ENCODE peak calls at places on chromosomes 1 and 21, in five cellular contexts. One of them, this sample, is unnamed.

GRCh38 chr21:35932232-35932911 is 128.0 kb downstream of the SETD4 start:
- DNase-seq in HCEC 1CT: peak; percentile 94
- DNase-seq in fibroblast of lung: peak; percentile 91
- DNase-seq in RWPE2: no peak
- DNase-seq in activated naive CD8-positive, alpha-beta T cell treated with anti-CD3 and anti-CD28 coated beads for 36 hours: peak; percentile 7
- DNase-seq in this sample: peak; percentile 95

GRCh38 chr1:235270625-235271024 is 57.4 kb downstream of the ARID4B start:
- DNase-seq in HCEC 1CT: peak; percentile 15
- DNase-seq in fibroblast of lung: peak; percentile 69
- DNase-seq in RWPE2: no peak
- DNase-seq in activated naive CD8-positive, alpha-beta T cell treated with anti-CD3 and anti-CD28 coated beads for 36 hours: no peak
- DNase-seq in this sample: peak; percentile 45

GRCh38 chr1:71843023-71843422 is 439.3 kb downstream of the NEGR1 start:
- DNase-seq in HCEC 1CT: no peak
- DNase-seq in fibroblast of lung: no peak
- DNase-seq in RWPE2: no peak
- DNase-seq in activated naive CD8-positive, alpha-beta T cell treated with anti-CD3 and anti-CD28 coated beads for 36 hours: no peak
- DNase-seq in this sample: no peak

GRCh38 chr1:234565132-234565531 is 44.8 kb downstream of the IRF2BP2 start:
- DNase-seq in HCEC 1CT: no peak
- DNase-seq in fibroblast of lung: peak; percentile 28
- DNase-seq in RWPE2: no peak
- DNase-seq in activated naive CD8-positive, alpha-beta T cell treated with anti-CD3 and anti-CD28 coated beads for 36 hours: no peak
- DNase-seq in this sample: no peak

GRCh38 chr21:44618909-44619308 is 7.0 kb downstream of the KRTAP10-8 start:
- DNase-seq in HCEC 1CT: no peak
- DNase-seq in fibroblast of lung: no peak
- DNase-seq in RWPE2: no peak
- DNase-seq in activated naive CD8-positive, alpha-beta T cell treated with anti-CD3 and anti-CD28 coated beads for 36 hours: peak; percentile 36
- DNase-seq in this sample: no peak

GRCh38 chr1:243471026-243471685 is 215.3 kb downstream of the SDCCAG8 start:
- DNase-seq in HCEC 1CT: no peak
- DNase-seq in fibroblast of lung: no peak
- DNase-seq in RWPE2: no peak
- DNase-seq in activated naive CD8-positive, alpha-beta T cell treated with anti-CD3 and anti-CD28 coated beads for 36 hours: no peak
- DNase-seq in this sample: no peak

GRCh38 chr21:45347048-45347711 is 57.8 kb upstream of the COL18A1 start:
- DNase-seq in HCEC 1CT: no peak
- DNase-seq in fibroblast of lung: no peak
- DNase-seq in RWPE2: no peak
- DNase-seq in activated naive CD8-positive, alpha-beta T cell treated with anti-CD3 and anti-CD28 coated beads for 36 hours: no peak
- DNase-seq in this sample: no peak

GRCh38 chr1:51950701-51951100 is 39.8 kb downstream of the RAB3B start:
- DNase-seq in HCEC 1CT: no peak
- DNase-seq in fibroblast of lung: no peak
- DNase-seq in RWPE2: no peak
- DNase-seq in activated naive CD8-positive, alpha-beta T cell treated with anti-CD3 and anti-CD28 coated beads for 36 hours: no peak
- DNase-seq in this sample: no peak

GRCh38 chr1:24643362-24644346 is 552 bp downstream of the SRRM1 start:
- DNase-seq in HCEC 1CT: peak; percentile 7
- DNase-seq in fibroblast of lung: peak; percentile 6
- DNase-seq in RWPE2: no peak
- DNase-seq in activated naive CD8-positive, alpha-beta T cell treated with anti-CD3 and anti-CD28 coated beads for 36 hours: peak; percentile 64
- DNase-seq in this sample: no peak

GRCh38 chr1:94755675-94756074 is 64.5 kb upstream of the SLC44A3 start:
- DNase-seq in HCEC 1CT: peak; percentile 96
- DNase-seq in fibroblast of lung: peak; percentile 97
- DNase-seq in RWPE2: no peak
- DNase-seq in activated naive CD8-positive, alpha-beta T cell treated with anti-CD3 and anti-CD28 coated beads for 36 hours: no peak
- DNase-seq in this sample: peak; percentile 99

GRCh38 chr1:9852410-9853301 is 28.9 kb upstream of the CLSTN1 start:
- DNase-seq in HCEC 1CT: peak; percentile 15
- DNase-seq in fibroblast of lung: peak; percentile 74
- DNase-seq in RWPE2: no peak
- DNase-seq in activated naive CD8-positive, alpha-beta T cell treated with anti-CD3 and anti-CD28 coated beads for 36 hours: no peak
- DNase-seq in this sample: peak; percentile 59

GRCh38 chr21:43864313-43864805 is 664 bp upstream of the AGPAT3 start:
- DNase-seq in HCEC 1CT: no peak
- DNase-seq in fibroblast of lung: peak; percentile 21
- DNase-seq in RWPE2: peak; percentile 52
- DNase-seq in activated naive CD8-positive, alpha-beta T cell treated with anti-CD3 and anti-CD28 coated beads for 36 hours: peak; percentile 46
- DNase-seq in this sample: peak; percentile 16

GRCh38 chr1:67085326-67085725 is 31.4 kb upstream of the SLC35D1 start:
- DNase-seq in HCEC 1CT: no peak
- DNase-seq in fibroblast of lung: no peak
- DNase-seq in RWPE2: no peak
- DNase-seq in activated naive CD8-positive, alpha-beta T cell treated with anti-CD3 and anti-CD28 coated beads for 36 hours: no peak
- DNase-seq in this sample: no peak

GRCh38 chr1:30723296-30723897 is at the start of gene MATN1:
- DNase-seq in HCEC 1CT: no peak
- DNase-seq in fibroblast of lung: no peak
- DNase-seq in RWPE2: no peak
- DNase-seq in activated naive CD8-positive, alpha-beta T cell treated with anti-CD3 and anti-CD28 coated beads for 36 hours: no peak
- DNase-seq in this sample: no peak

GRCh38 chr1:95627244-95627643 is 393.2 kb downstream of the RWDD3 start:
- DNase-seq in HCEC 1CT: no peak
- DNase-seq in fibroblast of lung: no peak
- DNase-seq in RWPE2: no peak
- DNase-seq in activated naive CD8-positive, alpha-beta T cell treated with anti-CD3 and anti-CD28 coated beads for 36 hours: no peak
- DNase-seq in this sample: no peak

GRCh38 chr21:16587671-16588379 is 858.0 kb downstream of the USP25 start:
- DNase-seq in HCEC 1CT: peak; percentile 81
- DNase-seq in fibroblast of lung: peak; percentile 73
- DNase-seq in RWPE2: no peak
- DNase-seq in activated naive CD8-positive, alpha-beta T cell treated with anti-CD3 and anti-CD28 coated beads for 36 hours: no peak
- DNase-seq in this sample: peak; percentile 77

GRCh38 chr1:89112871-89113613 is 12.9 kb downstream of the GBP2 start:
- DNase-seq in HCEC 1CT: no peak
- DNase-seq in fibroblast of lung: no peak
- DNase-seq in RWPE2: no peak
- DNase-seq in activated naive CD8-positive, alpha-beta T cell treated with anti-CD3 and anti-CD28 coated beads for 36 hours: no peak
- DNase-seq in this sample: no peak

GRCh38 chr1:201309420-201309819 is 26.1 kb downstream of the PKP1 start:
- DNase-seq in HCEC 1CT: peak; percentile 9
- DNase-seq in fibroblast of lung: peak; percentile 78
- DNase-seq in RWPE2: peak; percentile 86
- DNase-seq in activated naive CD8-positive, alpha-beta T cell treated with anti-CD3 and anti-CD28 coated beads for 36 hours: no peak
- DNase-seq in this sample: peak; percentile 12

GRCh38 chr1:30384286-30385245 is 338.8 kb downstream of the MATN1 start:
- DNase-seq in HCEC 1CT: no peak
- DNase-seq in fibroblast of lung: peak; percentile 59
- DNase-seq in RWPE2: no peak
- DNase-seq in activated naive CD8-positive, alpha-beta T cell treated with anti-CD3 and anti-CD28 coated beads for 36 hours: no peak
- DNase-seq in this sample: no peak